ENCODE peak calls at places on chromosomes 5 and 9, in seven cellular contexts. One of them, this sample, is unnamed.
A peak's percentile ranks its signal among the peaks of the same experiment; 100 is the strongest.

GRCh38 chr5:93251347-93251746 is 329.7 kb downstream of the NR2F1-AS1 start:
- DNase-seq in thyroid gland: no peak
- DNase-seq in erythroblast: no peak
- DNase-seq in Peyer's patch: no peak
- DNase-seq in prostate gland: no peak
- DNase-seq in A549: no peak
- DNase-seq in uterus: no peak
- DNase-seq in this sample: no peak

GRCh38 chr5:10423009-10423408 is 18.7 kb upstream of the ROPN1L start:
- DNase-seq in erythroblast: no peak
- DNase-seq in A549: no peak
- DNase-seq in Peyer's patch: no peak
- DNase-seq in thyroid gland: no peak
- DNase-seq in prostate gland: no peak
- DNase-seq in uterus: no peak
- DNase-seq in this sample: no peak

GRCh38 chr5:72241346-72242003 is 78.6 kb downstream of the MRPS27 start:
- DNase-seq in erythroblast: no peak
- DNase-seq in uterus: no peak
- DNase-seq in prostate gland: no peak
- DNase-seq in A549: no peak
- DNase-seq in Peyer's patch: no peak
- DNase-seq in thyroid gland: no peak
- DNase-seq in this sample: no peak

GRCh38 chr9:96163712-96164111 is 138.3 kb downstream of the HSD17B3 start:
- DNase-seq in erythroblast: no peak
- DNase-seq in uterus: no peak
- DNase-seq in prostate gland: no peak
- DNase-seq in Peyer's patch: no peak
- DNase-seq in A549: no peak
- DNase-seq in thyroid gland: no peak
- DNase-seq in this sample: no peak

GRCh38 chr9:89353989-89354388 is 35.7 kb downstream of the SECISBP2 start:
- DNase-seq in thyroid gland: peak; percentile 67
- DNase-seq in Peyer's patch: no peak
- DNase-seq in prostate gland: no peak
- DNase-seq in erythroblast: no peak
- DNase-seq in A549: no peak
- DNase-seq in uterus: no peak
- DNase-seq in this sample: no peak

GRCh38 chr5:69512740-69513260 is 20.2 kb downstream of the OCLN start:
- DNase-seq in Peyer's patch: no peak
- DNase-seq in prostate gland: no peak
- DNase-seq in A549: no peak
- DNase-seq in uterus: no peak
- DNase-seq in thyroid gland: no peak
- DNase-seq in erythroblast: no peak
- DNase-seq in this sample: no peak

GRCh38 chr5:159785639-159786038 is 130.6 kb upstream of the ADRA1B start:
- DNase-seq in prostate gland: no peak
- DNase-seq in erythroblast: no peak
- DNase-seq in thyroid gland: no peak
- DNase-seq in A549: no peak
- DNase-seq in uterus: no peak
- DNase-seq in Peyer's patch: no peak
- DNase-seq in this sample: no peak

GRCh38 chr5:107217721-107218130 is 453.0 kb downstream of the EFNA5 start:
- DNase-seq in erythroblast: no peak
- DNase-seq in uterus: no peak
- DNase-seq in A549: no peak
- DNase-seq in thyroid gland: peak; percentile 85
- DNase-seq in Peyer's patch: no peak
- DNase-seq in prostate gland: peak; percentile 87
- DNase-seq in this sample: no peak

GRCh38 chr5:43702815-43703214 is 99.8 kb downstream of the NNT start:
- DNase-seq in thyroid gland: no peak
- DNase-seq in uterus: no peak
- DNase-seq in A549: no peak
- DNase-seq in prostate gland: no peak
- DNase-seq in Peyer's patch: no peak
- DNase-seq in erythroblast: no peak
- DNase-seq in this sample: no peak

GRCh38 chr9:90025816-90026215 is 421.0 kb downstream of the GADD45G start:
- DNase-seq in erythroblast: no peak
- DNase-seq in thyroid gland: no peak
- DNase-seq in Peyer's patch: no peak
- DNase-seq in A549: peak; percentile 40
- DNase-seq in uterus: no peak
- DNase-seq in prostate gland: no peak
- DNase-seq in this sample: no peak

GRCh38 chr9:137087409-137087925 is 682 bp downstream of the MAN1B1 start:
- DNase-seq in A549: no peak
- DNase-seq in thyroid gland: no peak
- DNase-seq in Peyer's patch: no peak
- DNase-seq in prostate gland: no peak
- DNase-seq in erythroblast: peak; percentile 69
- DNase-seq in uterus: no peak
- DNase-seq in this sample: no peak

GRCh38 chr5:69492391-69493234 is at the start of gene OCLN:
- DNase-seq in uterus: no peak
- DNase-seq in erythroblast: peak; percentile 23
- DNase-seq in thyroid gland: peak; percentile 90
- DNase-seq in prostate gland: peak; percentile 77
- DNase-seq in A549: peak; percentile 79
- DNase-seq in Peyer's patch: peak; percentile 92
- DNase-seq in this sample: peak; percentile 88

GRCh38 chr5:103894882-103895281 is 332.3 kb upstream of the NUDT12 start:
- DNase-seq in A549: no peak
- DNase-seq in uterus: no peak
- DNase-seq in prostate gland: no peak
- DNase-seq in thyroid gland: peak; percentile 4
- DNase-seq in Peyer's patch: no peak
- DNase-seq in erythroblast: no peak
- DNase-seq in this sample: no peak

GRCh38 chr9:124975131-124975530 is 34.2 kb upstream of the GOLGA1 start:
- DNase-seq in uterus: no peak
- DNase-seq in prostate gland: no peak
- DNase-seq in Peyer's patch: no peak
- DNase-seq in A549: no peak
- DNase-seq in thyroid gland: no peak
- DNase-seq in erythroblast: no peak
- DNase-seq in this sample: no peak

GRCh38 chr9:104915739-104916138 is 12.2 kb downstream of the ABCA1 start:
- DNase-seq in erythroblast: no peak
- DNase-seq in Peyer's patch: no peak
- DNase-seq in A549: no peak
- DNase-seq in uterus: no peak
- DNase-seq in thyroid gland: no peak
- DNase-seq in prostate gland: no peak
- DNase-seq in this sample: no peak

GRCh38 chr5:53915120-53915519 is 354.7 kb downstream of the NDUFS4 start:
- DNase-seq in A549: no peak
- DNase-seq in thyroid gland: no peak
- DNase-seq in erythroblast: peak; percentile 64
- DNase-seq in uterus: no peak
- DNase-seq in Peyer's patch: no peak
- DNase-seq in prostate gland: no peak
- DNase-seq in this sample: no peak

GRCh38 chr5:139982157-139982974 is 60.7 kb downstream of the NRG2 start:
- DNase-seq in erythroblast: peak; percentile 18
- DNase-seq in thyroid gland: peak; percentile 96
- DNase-seq in prostate gland: no peak
- DNase-seq in A549: no peak
- DNase-seq in Peyer's patch: no peak
- DNase-seq in uterus: no peak
- DNase-seq in this sample: no peak

GRCh38 chr9:79611091-79611614 is 39.4 kb downstream of the TLE4 start:
- DNase-seq in thyroid gland: no peak
- DNase-seq in A549: no peak
- DNase-seq in Peyer's patch: no peak
- DNase-seq in uterus: no peak
- DNase-seq in erythroblast: peak; percentile 43
- DNase-seq in prostate gland: no peak
- DNase-seq in this sample: no peak

GRCh38 chr9:99259231-99259918 is 37.3 kb downstream of the SEC61B start:
- DNase-seq in erythroblast: peak; percentile 9
- DNase-seq in uterus: peak; percentile 65
- DNase-seq in A549: no peak
- DNase-seq in thyroid gland: peak; percentile 98
- DNase-seq in Peyer's patch: peak; percentile 59
- DNase-seq in prostate gland: peak; percentile 57
- DNase-seq in this sample: peak; percentile 97

GRCh38 chr9:19732570-19732969 is 56.3 kb downstream of the SLC24A2 start:
- DNase-seq in uterus: no peak
- DNase-seq in thyroid gland: no peak
- DNase-seq in erythroblast: no peak
- DNase-seq in A549: no peak
- DNase-seq in Peyer's patch: no peak
- DNase-seq in prostate gland: no peak
- DNase-seq in this sample: no peak

GRCh38 chr5:170552486-170553122 is 48.8 kb downstream of the KCNIP1 start:
- DNase-seq in uterus: peak; percentile 87
- DNase-seq in thyroid gland: peak; percentile 7
- DNase-seq in erythroblast: no peak
- DNase-seq in Peyer's patch: no peak
- DNase-seq in A549: no peak
- DNase-seq in prostate gland: no peak
- DNase-seq in this sample: peak; percentile 58

GRCh38 chr9:86892576-86892975 is 54.7 kb downstream of the GAS1 start:
- DNase-seq in erythroblast: no peak
- DNase-seq in thyroid gland: no peak
- DNase-seq in uterus: no peak
- DNase-seq in prostate gland: no peak
- DNase-seq in Peyer's patch: no peak
- DNase-seq in A549: no peak
- DNase-seq in this sample: no peak

GRCh38 chr9:92618633-92619225 is 51.2 kb downstream of the IPPK start:
- DNase-seq in Peyer's patch: no peak
- DNase-seq in erythroblast: no peak
- DNase-seq in A549: no peak
- DNase-seq in prostate gland: no peak
- DNase-seq in uterus: peak; percentile 60
- DNase-seq in thyroid gland: no peak
- DNase-seq in this sample: peak; percentile 74

GRCh38 chr5:111224561-111224989 is 391 bp downstream of the CAMK4 start:
- DNase-seq in thyroid gland: no peak
- DNase-seq in uterus: no peak
- DNase-seq in prostate gland: no peak
- DNase-seq in A549: no peak
- DNase-seq in Peyer's patch: no peak
- DNase-seq in erythroblast: no peak
- DNase-seq in this sample: no peak

GRCh38 chr9:81759680-81760215 is 70.4 kb upstream of the TLE1 start:
- DNase-seq in prostate gland: no peak
- DNase-seq in thyroid gland: no peak
- DNase-seq in A549: peak; percentile 85
- DNase-seq in Peyer's patch: no peak
- DNase-seq in erythroblast: peak; percentile 10
- DNase-seq in uterus: peak; percentile 51
- DNase-seq in this sample: no peak

GRCh38 chr9:85741875-85742629 is at the start of gene AGTPBP1:
- DNase-seq in A549: peak; percentile 93
- DNase-seq in thyroid gland: peak; percentile 97
- DNase-seq in erythroblast: peak; percentile 98
- DNase-seq in prostate gland: peak; percentile 95
- DNase-seq in Peyer's patch: peak; percentile 98
- DNase-seq in uterus: peak; percentile 92
- DNase-seq in this sample: peak; percentile 97
- TF ChIP-seq POLR2A in A549: peak; percentile 24
- TF ChIP-seq POLR2A in thyroid gland: no peak
- TF ChIP-seq POLR2A in erythroblast: no peak
- TF ChIP-seq POLR2A in prostate gland: peak; percentile 51
- TF ChIP-seq POLR2A in Peyer's patch: peak; percentile 37
- TF ChIP-seq POLR2A in uterus: peak; percentile 61
- TF ChIP-seq POLR2A in this sample: peak; percentile 73

GRCh38 chr9:127612993-127613954 is 1.2 kb downstream of the STXBP1 start:
- DNase-seq in thyroid gland: peak; percentile 77
- DNase-seq in A549: peak; percentile 56
- DNase-seq in erythroblast: peak; percentile 34
- DNase-seq in Peyer's patch: peak; percentile 66
- DNase-seq in uterus: peak; percentile 79
- DNase-seq in prostate gland: peak; percentile 44
- DNase-seq in this sample: peak; percentile 70
- TF ChIP-seq POLR2A in thyroid gland: no peak
- TF ChIP-seq POLR2A in A549: peak; percentile 9
- TF ChIP-seq POLR2A in erythroblast: no peak
- TF ChIP-seq POLR2A in Peyer's patch: no peak
- TF ChIP-seq POLR2A in uterus: peak; percentile 57
- TF ChIP-seq POLR2A in prostate gland: peak; percentile 54
- TF ChIP-seq POLR2A in this sample: peak; percentile 35

GRCh38 chr5:132736853-132737833 is at the start of gene KIF3A:
- DNase-seq in erythroblast: peak; percentile 96
- DNase-seq in uterus: peak; percentile 94
- DNase-seq in prostate gland: peak; percentile 90
- DNase-seq in A549: peak; percentile 97
- DNase-seq in thyroid gland: peak; percentile 96
- DNase-seq in Peyer's patch: peak; percentile 97
- DNase-seq in this sample: peak; percentile 99
- TF ChIP-seq POLR2A in erythroblast: no peak
- TF ChIP-seq POLR2A in uterus: peak; percentile 61
- TF ChIP-seq POLR2A in prostate gland: peak; percentile 31
- TF ChIP-seq POLR2A in A549: peak; percentile 67
- TF ChIP-seq POLR2A in thyroid gland: no peak
- TF ChIP-seq POLR2A in Peyer's patch: no peak
- TF ChIP-seq POLR2A in this sample: no peak

DNA sequence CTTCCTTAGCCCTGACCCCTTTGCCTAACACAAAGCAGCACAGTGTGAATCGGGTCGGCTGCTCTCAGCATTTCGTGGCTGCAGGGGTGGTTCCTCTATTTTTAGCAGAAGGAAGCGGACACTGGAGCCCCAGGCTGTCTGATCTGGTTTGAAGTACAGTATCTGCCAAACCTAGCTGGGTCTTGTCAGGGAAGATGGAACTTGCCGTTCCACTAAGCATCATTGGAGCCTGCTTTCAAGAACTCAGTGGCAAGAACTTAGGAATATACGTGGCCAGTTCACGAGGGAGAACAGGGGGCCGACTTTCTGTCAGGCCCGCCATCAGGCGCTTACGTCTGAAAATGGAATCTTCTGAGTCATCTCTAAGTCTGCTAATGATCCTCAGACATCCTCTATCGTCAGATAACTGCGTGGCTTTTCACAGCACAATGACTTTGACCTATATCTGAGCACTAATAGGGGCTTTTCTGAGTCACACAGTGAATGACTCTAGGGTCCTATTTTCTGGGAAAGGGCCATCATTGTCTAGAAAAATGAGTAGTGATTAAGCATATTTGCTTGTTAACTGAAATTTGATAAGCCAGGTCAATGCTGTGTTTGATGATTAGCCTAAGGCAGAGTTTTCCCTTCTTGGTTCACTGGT is 43.3 kb upstream of the NCS1 start:
- DNase-seq in A549: no peak
- DNase-seq in Peyer's patch: peak; percentile 43
- DNase-seq in uterus: no peak
- DNase-seq in erythroblast: peak; percentile 82
- DNase-seq in thyroid gland: no peak
- DNase-seq in prostate gland: peak; percentile 16
- DNase-seq in this sample: peak; percentile 59
- TF ChIP-seq POLR2A in A549: no peak
- TF ChIP-seq POLR2A in Peyer's patch: no peak
- TF ChIP-seq POLR2A in uterus: no peak
- TF ChIP-seq POLR2A in erythroblast: peak; percentile 57
- TF ChIP-seq POLR2A in thyroid gland: no peak
- TF ChIP-seq POLR2A in prostate gland: no peak
- TF ChIP-seq POLR2A in this sample: no peak

This sample was measured in right lobe of liver.